ENCODE peak calls at places on chromosomes 16 and 17, in four cellular contexts. One of them, this sample, is unnamed.
A peak's percentile ranks its signal among the peaks of the same experiment; 100 is the strongest.

GRCh38 chr16:81696959-81697293 is 82.2 kb upstream of the PLCG2 start:
- DNase-seq in thyroid gland: no peak
- DNase-seq in MM.1S: no peak
- DNase-seq in left lung: no peak
- DNase-seq in this sample: no peak

GRCh38 chr17:58995247-58995940 is 111.3 kb downstream of the TRIM37 start:
- DNase-seq in thyroid gland: no peak
- DNase-seq in MM.1S: no peak
- DNase-seq in left lung: no peak
- DNase-seq in this sample: no peak

GRCh38 chr17:20063665-20064648 is 54.8 kb downstream of the SPECC1 start:
- DNase-seq in thyroid gland: peak; percentile 46
- DNase-seq in MM.1S: peak; percentile 88
- DNase-seq in left lung: peak; percentile 64
- DNase-seq in this sample: no peak

GRCh38 chr16:4521971-4522623 is 16.5 kb downstream of the CDIP1 start:
- DNase-seq in thyroid gland: no peak
- DNase-seq in MM.1S: no peak
- DNase-seq in left lung: no peak
- DNase-seq in this sample: no peak

GRCh38 chr17:73291260-73291801 is 20.5 kb downstream of the CDC42EP4 start:
- DNase-seq in thyroid gland: peak; percentile 66
- DNase-seq in MM.1S: peak; percentile 78
- DNase-seq in left lung: peak; percentile 87
- DNase-seq in this sample: no peak

GRCh38 chr16:78108451-78108850 is 9.0 kb downstream of the WWOX start:
- DNase-seq in thyroid gland: no peak
- DNase-seq in MM.1S: no peak
- DNase-seq in left lung: no peak
- DNase-seq in this sample: no peak

GRCh38 chr16:56667581-56668571 is at the start of gene MT1G:
- DNase-seq in thyroid gland: peak; percentile 87
- DNase-seq in MM.1S: no peak
- DNase-seq in left lung: no peak
- DNase-seq in this sample: no peak

GRCh38 chr16:1438229-1439057 is 5.9 kb downstream of the CCDC154 start:
- DNase-seq in thyroid gland: peak; percentile 81
- DNase-seq in MM.1S: no peak
- DNase-seq in left lung: no peak
- DNase-seq in this sample: no peak

GRCh38 chr17:83199500-83200201 is 120.2 kb downstream of the METRNL start:
- DNase-seq in thyroid gland: peak; percentile 17
- DNase-seq in MM.1S: peak; percentile 57
- DNase-seq in left lung: peak; percentile 79
- DNase-seq in this sample: no peak

GRCh38 chr17:48816774-48817590 is at the start of gene TTLL6:
- DNase-seq in thyroid gland: peak; percentile 89
- DNase-seq in MM.1S: peak; percentile 89
- DNase-seq in left lung: peak; percentile 88
- DNase-seq in this sample: peak; percentile 78

GRCh38 chr16:22678311-22678710 is 135.7 kb upstream of the HS3ST2 start:
- DNase-seq in thyroid gland: no peak
- DNase-seq in MM.1S: no peak
- DNase-seq in left lung: no peak
- DNase-seq in this sample: no peak

GRCh38 chr16:28321700-28322411 is 29.5 kb downstream of the SBK1 start:
- DNase-seq in thyroid gland: peak; percentile 23
- DNase-seq in MM.1S: peak; percentile 41
- DNase-seq in left lung: no peak
- DNase-seq in this sample: no peak

GRCh38 chr17:29645516-29646051 is 22.9 kb upstream of the CORO6 start:
- DNase-seq in thyroid gland: peak; percentile 64
- DNase-seq in MM.1S: no peak
- DNase-seq in left lung: peak; percentile 63
- DNase-seq in this sample: no peak

GRCh38 chr16:81518439-81518757 is 73.8 kb downstream of the CMIP start:
- DNase-seq in thyroid gland: no peak
- DNase-seq in MM.1S: no peak
- DNase-seq in left lung: no peak
- DNase-seq in this sample: no peak

GRCh38 chr17:83087788-83088360 is 8.5 kb downstream of the METRNL start:
- DNase-seq in thyroid gland: no peak
- DNase-seq in MM.1S: no peak
- DNase-seq in left lung: no peak
- DNase-seq in this sample: no peak

GRCh38 chr16:23748630-23749029 is 6.2 kb upstream of the CHP2 start:
- DNase-seq in thyroid gland: no peak
- DNase-seq in MM.1S: no peak
- DNase-seq in left lung: no peak
- DNase-seq in this sample: no peak

GRCh38 chr16:2971134-2971984 is 2.2 kb downstream of the PAQR4 start:
- DNase-seq in thyroid gland: no peak
- DNase-seq in MM.1S: no peak
- DNase-seq in left lung: no peak
- DNase-seq in this sample: no peak

GRCh38 chr16:86854895-86855294 is 276.5 kb downstream of the FOXL1 start:
- DNase-seq in thyroid gland: no peak
- DNase-seq in MM.1S: no peak
- DNase-seq in left lung: no peak
- DNase-seq in this sample: no peak

GRCh38 chr17:18181358-18181757 is 2.3 kb upstream of the ALKBH5 start:
- DNase-seq in thyroid gland: no peak
- DNase-seq in MM.1S: no peak
- DNase-seq in left lung: no peak
- DNase-seq in this sample: no peak

GRCh38 chr17:60604686-60605334 is 4.8 kb downstream of the PPM1D start:
- DNase-seq in thyroid gland: no peak
- DNase-seq in MM.1S: no peak
- DNase-seq in left lung: no peak
- DNase-seq in this sample: no peak

GRCh38 chr16:87713469-87714229 is 52.1 kb downstream of the KLHDC4 start:
- DNase-seq in thyroid gland: no peak
- DNase-seq in MM.1S: no peak
- DNase-seq in left lung: no peak
- DNase-seq in this sample: peak; percentile 61

GRCh38 chr16:13305019-13305755 is 403.8 kb downstream of the SHISA9 start:
- DNase-seq in thyroid gland: no peak
- DNase-seq in MM.1S: no peak
- DNase-seq in left lung: no peak
- DNase-seq in this sample: no peak

GRCh38 chr16:58057126-58057525 is 31.6 kb downstream of the MMP15 start:
- DNase-seq in thyroid gland: no peak
- DNase-seq in MM.1S: no peak
- DNase-seq in left lung: no peak
- DNase-seq in this sample: no peak

GRCh38 chr16:56608876-56609462 is 585 bp downstream of the MT2A start:
- DNase-seq in thyroid gland: no peak
- DNase-seq in MM.1S: no peak
- DNase-seq in left lung: no peak
- DNase-seq in this sample: peak; percentile 9

GRCh38 chr16:67804853-67805542 is 1.4 kb downstream of the RANBP10 start:
- DNase-seq in thyroid gland: no peak
- DNase-seq in MM.1S: no peak
- DNase-seq in left lung: no peak
- DNase-seq in this sample: no peak

GRCh38 chr16:6548507-6548906 is 784.1 kb upstream of the RBFOX1 start:
- DNase-seq in thyroid gland: no peak
- DNase-seq in MM.1S: no peak
- DNase-seq in left lung: no peak
- DNase-seq in this sample: no peak

DNA sequence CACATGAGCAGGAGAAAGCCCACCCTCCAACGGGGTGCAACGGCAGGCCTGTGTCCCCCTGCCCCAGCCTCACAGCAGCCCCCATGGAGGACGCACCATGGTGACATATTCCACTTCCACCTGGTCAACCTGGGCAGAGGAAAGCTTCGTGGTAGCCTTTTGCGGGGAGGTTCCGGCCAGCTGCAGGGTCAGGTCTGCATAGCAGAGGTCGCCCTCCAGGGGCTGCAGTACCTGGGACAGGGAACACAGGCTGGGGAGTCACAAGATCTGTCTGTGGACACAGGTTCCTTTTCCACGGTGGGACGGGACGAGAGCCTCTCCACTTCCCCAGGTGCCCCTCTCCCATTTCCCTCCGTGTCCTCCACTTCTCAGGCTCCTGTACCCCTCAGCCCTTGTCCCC is 17.1 kb downstream of the CD300LF start:
- DNase-seq in thyroid gland: no peak
- DNase-seq in MM.1S: no peak
- DNase-seq in left lung: no peak
- DNase-seq in this sample: no peak
- H3K4me3 ChIP-seq in thyroid gland: no peak overlapping the region
- H3K4me3 ChIP-seq in MM.1S: no peak overlapping the region
- H3K4me3 ChIP-seq in left lung: no peak overlapping the region
- H3K4me3 ChIP-seq in this sample: no peak overlapping the region

DNA sequence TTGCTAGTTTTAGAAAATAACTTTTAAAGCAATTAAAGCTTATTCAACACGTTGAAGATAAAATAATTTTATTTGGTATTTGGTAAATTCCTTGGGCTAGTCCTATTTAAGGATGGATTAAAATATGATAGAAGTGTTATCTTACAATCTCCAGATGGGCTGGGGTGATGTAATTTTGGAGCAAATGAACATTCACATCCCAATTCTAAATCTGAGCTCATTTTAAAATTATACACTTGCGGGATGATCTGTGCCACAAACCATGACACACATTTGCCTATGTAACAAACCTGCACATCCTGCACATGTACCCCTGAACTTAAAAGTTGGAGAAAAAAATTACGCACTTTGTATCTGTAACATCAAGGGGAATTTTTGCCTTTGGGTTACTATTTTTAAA is 31.5 kb downstream of the NLK start:
- DNase-seq in thyroid gland: no peak
- DNase-seq in MM.1S: no peak
- DNase-seq in left lung: no peak
- DNase-seq in this sample: no peak
- H3K27ac ChIP-seq in thyroid gland: no peak overlapping the region
- H3K27ac ChIP-seq in MM.1S: no peak overlapping the region
- H3K27ac ChIP-seq in left lung: no peak overlapping the region
- H3K27ac ChIP-seq in this sample: no peak overlapping the region

GRCh38 chr17:39863918-39864746 is at the start of gene IKZF3:
- DNase-seq in thyroid gland: peak; percentile 76
- DNase-seq in MM.1S: peak; percentile 92
- DNase-seq in left lung: peak; percentile 81
- DNase-seq in this sample: peak; percentile 83

GRCh38 chr17:39861235-39861634 is 2.9 kb downstream of the IKZF3 start:
- DNase-seq in thyroid gland: no peak
- DNase-seq in MM.1S: peak; percentile 46
- DNase-seq in left lung: no peak
- DNase-seq in this sample: no peak

GRCh38 chr17:39867084-39867890 is 715 bp upstream of the ZPBP2 start:
- DNase-seq in thyroid gland: no peak
- DNase-seq in MM.1S: peak; percentile 91
- DNase-seq in left lung: no peak
- DNase-seq in this sample: peak; percentile 67

GRCh38 chr17:39866013-39866730 is 1.8 kb upstream of the ZPBP2 start:
- DNase-seq in thyroid gland: no peak
- DNase-seq in MM.1S: no peak
- DNase-seq in left lung: no peak
- DNase-seq in this sample: no peak

GRCh38 chr17:39863244-39863917 is 731 bp downstream of the IKZF3 start:
- DNase-seq in thyroid gland: no peak
- DNase-seq in MM.1S: no peak
- DNase-seq in left lung: no peak
- DNase-seq in this sample: no peak
- H3K4me1 ChIP-seq in thyroid gland: no peaks in the 10 kb centered on the region
- H3K4me1 ChIP-seq in MM.1S: peaks cover 39% of the 10 kb centered on the region
- H3K4me1 ChIP-seq in left lung: peaks cover 22% of the 10 kb centered on the region
- H3K4me1 ChIP-seq in this sample: peaks cover 72% of the 10 kb centered on the region

DNA sequence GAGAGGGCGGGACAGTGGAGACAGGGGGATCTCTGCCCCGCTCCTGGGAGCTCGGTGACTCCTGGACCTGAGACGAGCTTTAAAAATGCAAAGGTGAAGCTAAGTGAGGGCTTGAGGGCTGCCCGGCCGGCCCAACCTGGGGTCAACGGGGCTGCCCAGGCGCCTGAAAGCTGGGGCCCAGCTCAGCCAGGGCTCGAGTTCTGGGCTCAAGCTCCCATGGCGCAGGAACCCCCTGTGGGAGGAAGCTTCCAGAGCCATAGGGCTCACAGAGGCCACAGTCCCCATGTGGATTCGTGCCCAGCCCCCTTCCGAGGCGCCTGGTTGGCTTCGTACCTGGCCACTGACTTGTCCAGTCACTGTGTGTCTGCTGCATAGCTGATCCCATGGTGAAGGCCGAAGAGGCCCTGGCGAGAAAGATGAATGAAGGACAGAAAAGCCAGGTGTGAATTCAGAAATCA is 75.8 kb upstream of the GSE1 start:
- DNase-seq in thyroid gland: no peak
- DNase-seq in MM.1S: no peak
- DNase-seq in left lung: no peak
- DNase-seq in this sample: no peak
- H3K4me3 ChIP-seq in thyroid gland: no peak overlapping the region
- H3K4me3 ChIP-seq in MM.1S: no peak overlapping the region
- H3K4me3 ChIP-seq in left lung: no peak overlapping the region
- H3K4me3 ChIP-seq in this sample: no peak overlapping the region

GRCh38 chr17:39660011-39660360 is 5.2 kb upstream of the TCAP start:
- DNase-seq in thyroid gland: no peak
- DNase-seq in MM.1S: no peak
- DNase-seq in left lung: no peak
- DNase-seq in this sample: no peak
- H3K27ac ChIP-seq in thyroid gland: peak overlapping the region; percentile 79
- H3K27ac ChIP-seq in MM.1S: no peak overlapping the region
- H3K27ac ChIP-seq in left lung: peak overlapping the region; percentile 54
- H3K27ac ChIP-seq in this sample: no peak overlapping the region

GRCh38 chr16:17367034-17367433 is 103.7 kb downstream of the XYLT1 start:
- DNase-seq in thyroid gland: no peak
- DNase-seq in MM.1S: no peak
- DNase-seq in left lung: no peak
- DNase-seq in this sample: no peak
- H3K4me1 ChIP-seq in thyroid gland: peaks cover 49% of the 10 kb centered on the region
- H3K4me1 ChIP-seq in MM.1S: peaks cover 22% of the 10 kb centered on the region
- H3K4me1 ChIP-seq in left lung: peaks cover 79% of the 10 kb centered on the region
- H3K4me1 ChIP-seq in this sample: peaks cover 100% of the 10 kb centered on the region

GRCh38 chr17:71987634-71988033 is 133.2 kb upstream of the SOX9 start:
- DNase-seq in thyroid gland: no peak
- DNase-seq in MM.1S: peak; percentile 59
- DNase-seq in left lung: no peak
- DNase-seq in this sample: no peak
- H3K4me3 ChIP-seq in thyroid gland: no peak overlapping the region
- H3K4me3 ChIP-seq in MM.1S: no peak overlapping the region
- H3K4me3 ChIP-seq in left lung: no peak overlapping the region
- H3K4me3 ChIP-seq in this sample: no peak overlapping the region

GRCh38 chr17:63704836-63705235 is 4.9 kb upstream of the LIMD2 start:
- DNase-seq in thyroid gland: no peak
- DNase-seq in MM.1S: no peak
- DNase-seq in left lung: no peak
- DNase-seq in this sample: no peak
- H3K27ac ChIP-seq in thyroid gland: no peak overlapping the region
- H3K27ac ChIP-seq in MM.1S: no peak overlapping the region
- H3K27ac ChIP-seq in left lung: no peak overlapping the region
- H3K27ac ChIP-seq in this sample: peak overlapping the region; percentile 51

GRCh38 chr17:16222406-16222805 is 5.4 kb downstream of the PIGL start:
- DNase-seq in thyroid gland: no peak
- DNase-seq in MM.1S: no peak
- DNase-seq in left lung: no peak
- DNase-seq in this sample: no peak
- H3K4me1 ChIP-seq in thyroid gland: peaks cover 9% of the 10 kb centered on the region
- H3K4me1 ChIP-seq in MM.1S: no peaks in the 10 kb centered on the region
- H3K4me1 ChIP-seq in left lung: peaks cover 14% of the 10 kb centered on the region
- H3K4me1 ChIP-seq in this sample: peaks cover 21% of the 10 kb centered on the region

This sample was measured in CD4-positive, alpha-beta memory T cell.